ENCODE peak calls at places on chromosome 4, in five cellular contexts. I, X, N, B and Q are unnamed samples.

GRCh38 chr4:177380730-177381287 is 61.4 kb downstream of the AGA start:
- DNase-seq in X (no peak), I (no peak), B (no peak), N (peak), Q (no peak)

GRCh38 chr4:21976166-21976565 is 27.6 kb upstream of the KCNIP4 start:
- DNase-seq in N (no peak), B (no peak), I (no peak), X (no peak), Q (no peak)

GRCh38 chr4:103934178-103934789 is 214.5 kb upstream of the TACR3 start:
- DNase-seq in B (no peak), X (no peak), N (no peak), I (peak), Q (no peak)

GRCh38 chr4:128525387-128525786 is 237.8 kb upstream of the PGRMC2 start:
- DNase-seq in X (no peak), I (peak), N (no peak), B (no peak), Q (no peak)

GRCh38 chr4:164116286-164116685 is 621.8 kb downstream of the TMA16 start:
- DNase-seq in B (no peak), X (no peak), N (no peak), I (no peak), Q (no peak)

GRCh38 chr4:186651181-186651603 is 72.5 kb downstream of the FAT1 start:
- DNase-seq in X (no peak), N (no peak), I (no peak), B (no peak), Q (no peak)

GRCh38 chr4:188201851-188202250 is 62.6 kb downstream of the TRIML1 start:
- DNase-seq in I (peak), B (no peak), N (no peak), X (no peak), Q (no peak)

GRCh38 chr4:164977243-164978164 is at the start of gene TRIM61:
- DNase-seq in X (no peak), N (no peak), B (no peak), I (peak), Q (no peak)

GRCh38 chr4:69322055-69322454 is 41.8 kb downstream of the UGT2B28 start:
- DNase-seq in N (no peak), I (peak), X (no peak), B (no peak), Q (no peak)

GRCh38 chr4:23881052-23881501 is 8.8 kb downstream of the PPARGC1A start:
- DNase-seq in B (no peak), I (no peak), X (no peak), N (no peak), Q (no peak)

GRCh38 chr4:94695389-94695788 is 62.4 kb upstream of the BMPR1B start:
- DNase-seq in X (no peak), I (peak), B (no peak), N (no peak), Q (no peak)

GRCh38 chr4:134328741-134329140 is 127.2 kb upstream of the PABPC4L start:
- DNase-seq in I (no peak), B (no peak), N (no peak), X (no peak), Q (no peak)

GRCh38 chr4:153553820-153554173 is 87.6 kb downstream of the TMEM131L start:
- DNase-seq in I (peak), B (no peak), X (no peak), N (no peak), Q (no peak)

GRCh38 chr4:158055668-158056067 is 117.2 kb downstream of the GASK1B start:
- DNase-seq in B (no peak), X (no peak), I (no peak), N (no peak), Q (no peak)

GRCh38 chr4:89929425-89930272 is 35.0 kb downstream of the MMRN1 start:
- DNase-seq in B (no peak), I (no peak), X (no peak), N (no peak), Q (no peak)

GRCh38 chr4:152776352-152776751 is 3.2 kb downstream of the TIGD4 start:
- DNase-seq in X (no peak), I (peak), N (no peak), B (no peak), Q (no peak)

GRCh38 chr4:145716661-145717200 is 36.8 kb downstream of the C4orf51 start:
- DNase-seq in B (no peak), N (no peak), X (no peak), I (no peak), Q (no peak)

GRCh38 chr4:183746305-183747229 is 87.5 kb downstream of the TRAPPC11 start:
- DNase-seq in N (no peak), X (no peak), B (no peak), I (peak), Q (no peak)

GRCh38 chr4:113157086-113157857 is 107.8 kb downstream of the ANK2 start:
- DNase-seq in X (no peak), I (no peak), B (no peak), N (no peak), Q (no peak)

GRCh38 chr4:181350578-181351420 is 892.4 kb upstream of the TENM3 start:
- DNase-seq in X (no peak), I (no peak), B (no peak), N (no peak), Q (no peak)

GRCh38 chr4:185956546-185956945 is 112.4 kb upstream of the TLR3 start:
- DNase-seq in B (no peak), N (no peak), X (no peak), I (no peak), Q (no peak)

DNA sequence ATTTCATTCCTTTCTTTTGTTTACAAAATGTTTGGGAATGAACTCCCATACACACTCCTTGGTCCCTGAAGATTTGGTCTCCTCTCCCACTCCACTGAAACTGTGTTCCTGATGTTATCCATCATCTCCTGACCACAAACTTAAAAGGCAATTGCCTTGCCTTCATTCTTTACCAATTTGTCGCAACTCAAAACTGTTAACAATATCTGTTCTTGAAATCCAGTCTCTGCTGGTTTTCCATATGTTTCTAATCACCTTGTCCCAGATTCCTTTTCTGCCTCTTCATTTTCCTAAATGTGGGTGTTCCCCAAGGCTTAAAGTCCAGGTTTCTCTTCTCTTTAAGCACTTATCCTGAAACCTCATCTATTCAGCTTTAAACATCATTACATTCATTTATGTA is 262.3 kb upstream of the TTC29 start:
- DNase-seq in X (no peak), N (no peak), I (peak), B (no peak), Q (no peak)
- TF ChIP-seq POLR2A in X (no peak), N (no peak), I (no peak), B (no peak), Q (no peak)

DNA sequence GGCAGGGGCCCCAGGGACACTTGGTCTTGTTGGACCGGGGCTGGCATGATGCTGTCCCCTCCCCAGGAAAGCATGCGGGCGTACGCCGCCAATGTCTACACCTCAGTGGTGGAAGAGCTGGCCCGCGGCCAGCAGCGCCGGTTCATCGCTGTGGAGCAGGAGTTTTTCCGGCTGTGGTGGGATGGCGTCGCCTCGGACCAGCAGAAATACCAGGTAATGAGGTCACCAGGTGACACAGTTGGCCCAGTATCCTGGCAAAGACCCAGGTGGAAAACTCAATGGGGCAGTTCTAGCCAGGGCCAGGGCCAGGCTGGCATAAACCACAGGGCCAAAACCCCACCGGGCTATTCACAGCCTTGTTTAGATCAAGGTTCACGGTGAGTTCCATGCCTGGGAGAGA is 1.5 kb downstream of the MAN2B2 start:
- DNase-seq in X (no peak), B (no peak), N (no peak), I (no peak), Q (peak)
- TF ChIP-seq POLR2A in X (no peak), B (no peak), N (no peak), I (no peak), Q (no peak)

GRCh38 chr4:182448281-182449151 is 205.3 kb downstream of the TENM3 start:
- DNase-seq in I (peak), X (peak), B (peak), N (peak), Q (peak)
- TF ChIP-seq POLR2A in I (peak), X (no peak), B (peak), N (no peak), Q (no peak)

DNA sequence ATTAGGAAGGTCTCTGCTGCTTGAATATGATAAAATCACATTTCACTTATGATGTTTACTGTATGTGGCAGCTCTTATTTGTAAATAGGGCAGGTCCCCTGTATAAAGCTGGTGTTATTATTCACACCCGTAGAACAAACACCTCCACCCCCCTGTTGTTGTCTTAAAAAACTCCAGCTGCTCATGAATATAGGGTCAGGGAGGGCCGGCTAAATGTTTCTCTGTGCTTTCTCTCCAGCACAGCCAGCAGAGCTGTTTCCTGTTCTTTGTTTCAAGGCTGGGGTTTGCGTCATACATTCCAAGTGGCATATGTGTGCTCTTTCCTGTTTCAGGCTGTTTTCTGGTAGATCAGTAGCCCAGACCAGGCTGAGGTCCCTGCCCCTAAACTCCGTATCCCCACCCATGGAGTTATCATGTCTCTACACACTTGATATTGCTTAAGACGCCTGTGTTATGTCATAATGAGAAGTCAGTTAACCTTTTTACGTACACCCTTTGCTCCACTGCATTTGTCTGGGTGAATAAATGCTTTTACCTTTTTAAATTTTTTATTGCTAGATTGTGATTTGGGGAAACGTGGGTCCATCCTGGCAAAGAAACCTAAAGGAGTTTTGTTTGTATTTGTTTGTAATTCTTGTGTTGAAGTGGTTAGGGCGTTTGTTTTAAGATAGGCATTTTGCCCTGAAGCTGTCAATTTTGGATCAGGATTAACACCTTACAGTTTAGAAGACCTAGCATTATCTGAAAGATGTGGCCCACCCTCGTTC is 3.2 kb downstream of the KLF3 start:
- DNase-seq in I (peak), B (peak), N (peak), X (peak), Q (peak)
- TF ChIP-seq POLR2A in I (peak), B (peak), N (no peak), X (peak), Q (peak)

GRCh38 chr4:41217020-41217333 is 2.6 kb upstream of the APBB2 start:
- DNase-seq in I (no peak), N (no peak), B (no peak), X (no peak), Q (no peak)

GRCh38 chr4:41215969-41216293 is 1.6 kb upstream of the APBB2 start:
- DNase-seq in N (no peak), B (no peak), X (no peak), I (no peak), Q (no peak)

GRCh38 chr4:41217373-41217772 is 3.0 kb upstream of the APBB2 start:
- DNase-seq in N (no peak), I (no peak), B (no peak), X (no peak), Q (no peak)

GRCh38 chr4:41215155-41215554 is 813 bp upstream of the APBB2 start:
- DNase-seq in X (no peak), I (no peak), B (no peak), N (no peak), Q (no peak)

GRCh38 chr4:41216294-41217019 is 2.1 kb upstream of the APBB2 start:
- DNase-seq in I (peak), B (no peak), N (peak), X (peak), Q (peak)
- TF ChIP-seq POLR2A in I (no peak), B (peak), N (peak), X (no peak), Q (peak)

GRCh38 chr4:75672461-75673026 is 667 bp downstream of the G3BP2 start:
- DNase-seq in I (peak), N (peak), X (peak), B (peak), Q (peak)
- TF ChIP-seq POLR2A in I (no peak), N (no peak), X (no peak), B (no peak), Q (no peak)